ENCODE peak calls at places on chromosomes 4 and X, in six cellular contexts. F is fibroblast of lung, P is MCF 10A, D is endothelial cell, Q is HL-60, B is epithelial cell of esophagus. K is an unnamed sample.

GRCh38 chr4:114598191-114599121 is at the start of gene UGT8:
- DNase-seq in F (peak; percentile 11), P (peak; percentile 84), D (peak; percentile 59), Q (no peak), B (peak; percentile 29), K (peak; percentile 41)

GRCh38 chrX:72045141-72045540 is 86.6 kb downstream of the RTL5 start:
- DNase-seq in F (no peak), P (no peak), D (no peak), Q (no peak), B (peak; percentile 71), K (no peak)

GRCh38 chr4:155879767-155880166 is 13.7 kb upstream of the ASIC5 start:
- DNase-seq in F (no peak), P (no peak), D (no peak), Q (no peak), B (no peak), K (no peak)

GRCh38 chr4:78592104-78592783 is 40.7 kb downstream of the ANXA3 start:
- DNase-seq in F (no peak), P (peak; percentile 35), D (peak; percentile 53), Q (peak; percentile 26), B (peak; percentile 85), K (peak; percentile 26)

GRCh38 chrX:38336538-38337240 is 9.4 kb upstream of the RPGR start:
- DNase-seq in F (no peak), P (no peak), D (no peak), Q (no peak), B (no peak), K (no peak)

GRCh38 chr4:4574792-4575191 is 32.9 kb upstream of the STX18 start:
- DNase-seq in F (peak; percentile 86), P (peak; percentile 23), D (no peak), Q (no peak), B (peak; percentile 40), K (no peak)

GRCh38 chr4:13530823-13531608 is 13.3 kb downstream of the NKX3-2 start:
- DNase-seq in F (no peak), P (no peak), D (peak; percentile 34), Q (no peak), B (no peak), K (no peak)

GRCh38 chr4:19999331-19999730 is 252.4 kb upstream of the SLIT2 start:
- DNase-seq in F (no peak), P (no peak), D (no peak), Q (no peak), B (no peak), K (no peak)

GRCh38 chr4:154329939-154330338 is 161.7 kb downstream of the DCHS2 start:
- DNase-seq in F (peak; percentile 85), P (peak; percentile 91), D (no peak), Q (no peak), B (peak; percentile 86), K (peak; percentile 9)

GRCh38 chr4:154332681-154333421 is 158.7 kb downstream of the DCHS2 start:
- DNase-seq in F (peak; percentile 20), P (no peak), D (peak; percentile 35), Q (peak; percentile 16), B (peak; percentile 21), K (no peak)

GRCh38 chr4:154328030-154328429 is 163.6 kb downstream of the DCHS2 start:
- DNase-seq in F (no peak), P (no peak), D (no peak), Q (no peak), B (no peak), K (no peak)

GRCh38 chr4:154329268-154329858 is 162.2 kb downstream of the DCHS2 start:
- DNase-seq in F (peak; percentile 49), P (peak; percentile 50), D (no peak), Q (peak; percentile 3), B (peak; percentile 51), K (no peak)
- TF ChIP-seq CTCF in F (peak; percentile 40), P (peak; percentile 44), D (peak; percentile 37), Q (peak; percentile 28), B (peak; percentile 31), K (peak; percentile 21)

DNA sequence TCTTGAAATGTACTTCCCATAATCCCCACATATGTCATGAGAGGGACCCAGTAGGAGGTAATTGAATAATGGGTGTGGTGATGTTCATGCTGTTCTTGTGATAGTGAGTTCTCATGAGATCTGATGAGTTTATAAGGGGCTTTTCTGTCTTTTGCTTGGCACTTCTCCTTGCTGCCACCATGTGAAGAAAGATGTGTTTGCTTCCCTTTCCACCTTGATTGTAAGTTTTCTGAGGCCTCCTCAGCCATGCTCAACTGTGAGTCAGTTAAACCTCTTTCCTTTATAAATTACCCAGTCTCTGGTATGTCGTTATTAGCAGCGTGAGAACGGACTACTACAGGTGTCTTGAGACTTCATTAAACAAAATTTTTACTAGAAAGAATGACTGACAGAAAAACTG is 323.2 kb downstream of the BMPR1B start:
- DNase-seq in F (no peak), P (no peak), D (no peak), Q (no peak), B (no peak), K (no peak)
- TF ChIP-seq CTCF in F (no peak), P (no peak), D (no peak), Q (no peak), B (no peak), K (no peak)

DNA sequence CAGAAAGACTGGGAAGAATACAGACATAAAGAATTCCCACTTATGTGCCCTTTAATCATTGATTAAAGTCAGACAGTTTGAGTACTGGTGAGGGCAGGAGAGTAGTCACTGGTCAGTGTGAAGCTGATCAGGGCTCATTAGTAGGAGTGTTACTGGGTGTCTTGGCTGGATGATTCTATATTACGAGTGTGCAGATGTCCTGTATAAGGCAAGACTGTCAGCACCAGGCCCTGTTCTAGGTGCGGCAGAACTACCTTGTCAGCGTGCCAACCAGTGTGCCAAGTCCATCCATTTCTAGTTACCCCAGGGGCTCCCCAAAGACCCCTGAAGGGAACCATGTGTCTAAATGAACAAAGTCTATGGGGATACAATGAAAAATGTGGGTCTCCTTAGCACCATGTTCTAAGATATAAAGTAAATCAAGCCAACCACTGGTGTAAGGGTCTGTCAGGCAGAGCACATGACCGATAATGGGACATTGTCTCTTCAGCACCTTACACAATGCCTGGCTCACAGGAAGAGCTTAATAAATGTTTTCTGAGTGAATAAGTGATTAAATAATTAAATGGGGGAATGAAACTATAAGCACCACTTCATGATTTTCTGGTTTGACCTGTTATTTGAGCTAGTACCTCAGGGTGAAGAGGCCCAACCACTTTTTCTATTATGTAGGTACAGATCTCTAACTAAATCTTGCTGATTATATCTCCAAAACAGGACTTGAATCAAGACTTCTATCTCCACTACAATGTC is 205.0 kb downstream of the CAMK2D start:
- DNase-seq in F (no peak), P (no peak), D (no peak), Q (no peak), B (peak; percentile 79), K (no peak)
- TF ChIP-seq CTCF in F (no peak), P (no peak), D (no peak), Q (no peak), B (no peak), K (no peak)

GRCh38 chrX:1169198-1169597 is 43.3 kb downstream of the CRLF2 start:
- DNase-seq in F (no peak), P (no peak), D (no peak), Q (peak; percentile 0), B (no peak), K (no peak)

GRCh38 chrX:1167918-1168481 is 44.4 kb downstream of the CRLF2 start:
- DNase-seq in F (no peak), P (no peak), D (no peak), Q (no peak), B (no peak), K (no peak)

GRCh38 chrX:1167466-1167865 is 45.0 kb downstream of the CRLF2 start:
- DNase-seq in F (no peak), P (no peak), D (no peak), Q (peak; percentile 1), B (no peak), K (no peak)

GRCh38 chrX:1170243-1170642 is 42.2 kb downstream of the CRLF2 start:
- DNase-seq in F (no peak), P (no peak), D (no peak), Q (peak; percentile 0), B (no peak), K (no peak)

GRCh38 chrX:1172496-1172895 is 40.0 kb downstream of the CRLF2 start:
- DNase-seq in F (no peak), P (no peak), D (no peak), Q (peak; percentile 0), B (no peak), K (no peak)
- TF ChIP-seq CTCF in F (no peak), P (no peak), D (no peak), Q (no peak), B (no peak), K (no peak)

GRCh38 chr4:164937576-164938270 is 39.7 kb downstream of the TRIM61 start:
- DNase-seq in F (peak; percentile 50), P (peak; percentile 54), D (no peak), Q (no peak), B (peak; percentile 34), K (no peak)
- TF ChIP-seq CTCF in F (peak; percentile 22), P (peak; percentile 18), D (no peak), Q (no peak), B (peak; percentile 14), K (no peak)

GRCh38 chr4:165095291-165095690 is 17.4 kb downstream of the TMEM192 start:
- DNase-seq in F (no peak), P (peak; percentile 6), D (no peak), Q (no peak), B (no peak), K (no peak)

GRCh38 chr4:165101641-165102040 is 11.0 kb downstream of the TMEM192 start:
- DNase-seq in F (no peak), P (no peak), D (no peak), Q (no peak), B (no peak), K (no peak)

GRCh38 chr4:165094873-165095272 is 17.8 kb downstream of the TMEM192 start:
- DNase-seq in F (no peak), P (no peak), D (no peak), Q (no peak), B (no peak), K (no peak)

GRCh38 chr4:165096776-165097175 is 15.9 kb downstream of the TMEM192 start:
- DNase-seq in F (peak; percentile 49), P (peak; percentile 17), D (no peak), Q (no peak), B (peak; percentile 25), K (peak; percentile 25)
- TF ChIP-seq CTCF in F (peak; percentile 66), P (peak; percentile 39), D (peak; percentile 60), Q (no peak), B (peak; percentile 55), K (peak; percentile 50)

DNA sequence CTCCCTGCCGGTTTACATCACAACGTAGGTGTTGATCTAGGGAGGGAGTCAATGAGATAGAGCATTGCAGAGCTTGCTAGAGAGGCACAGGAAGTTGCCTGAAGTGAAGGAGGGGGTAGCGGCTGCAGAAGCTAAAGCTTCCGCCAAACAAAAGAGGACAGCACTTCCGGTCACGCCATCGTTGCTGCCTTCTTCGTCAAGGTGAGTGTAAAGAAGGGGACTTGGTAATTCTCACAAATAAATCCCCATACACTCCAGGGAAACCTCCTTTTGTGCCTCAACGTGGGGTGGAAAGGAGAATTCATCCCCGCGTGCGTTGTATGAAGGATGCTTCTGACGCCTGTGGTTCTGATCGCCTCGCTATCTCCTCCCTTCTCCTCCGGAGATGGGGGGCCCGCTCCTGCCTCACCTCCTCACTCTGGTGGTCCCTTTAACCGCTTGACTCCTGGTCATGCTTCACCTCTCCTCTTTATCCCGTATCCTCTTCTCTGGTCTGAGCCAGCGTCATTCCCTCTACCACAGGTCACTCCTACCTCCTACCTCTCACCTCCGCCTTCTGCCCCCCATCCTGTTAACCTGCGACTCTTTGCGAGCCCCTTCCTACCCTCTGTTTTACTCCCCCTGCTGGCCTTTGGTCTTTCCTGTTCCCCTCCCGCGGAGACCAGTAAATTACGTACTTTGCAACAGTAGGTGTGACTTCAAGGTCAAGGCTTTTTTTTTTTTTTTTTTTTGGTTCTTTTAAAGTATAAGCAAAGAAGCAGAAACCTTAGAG is 59.9 kb downstream of the GSPT2 start:
- DNase-seq in F (peak; percentile 71), P (peak; percentile 53), D (peak; percentile 19), Q (peak; percentile 62), B (peak; percentile 64), K (peak; percentile 14)
- TF ChIP-seq CTCF in F (peak; percentile 21), P (no peak), D (no peak), Q (no peak), B (no peak), K (peak; percentile 31)

K was measured in RWPE1.